ENCODE peak calls at places on chromosomes 2 and 18, in ten cellular contexts. P is stomach; Y is brain microvascular endothelial cell; O is spleen; R is colonic mucosa; U is CD8-positive, alpha-beta T cell; T is IMR-90; D is GM23338; A is foreskin fibroblast; M is HFF-Myc. I is an unnamed sample.

GRCh38 chr2:229909090-229909489 is 12.7 kb downstream of the TRIP12 start:
- DNase-seq in D (no peak), Y (peak; percentile 35), M (no peak), R (no peak), P (no peak), O (no peak), T (no peak), A (peak; percentile 27), U (no peak), I (no peak)

GRCh38 chr2:10160226-10160955 is 37.9 kb downstream of the RRM2 start:
- DNase-seq in P (no peak), Y (no peak), R (no peak), M (no peak), A (no peak), O (peak; percentile 51), U (no peak), T (no peak), D (no peak), I (no peak)

GRCh38 chr18:27707201-27707600 is 469.7 kb downstream of the CDH2 start:
- DNase-seq in D (no peak), M (no peak), O (no peak), P (no peak), A (peak; percentile 24), Y (no peak), U (no peak), R (no peak), T (no peak), I (no peak)

GRCh38 chr2:97752342-97753334 is 39.3 kb downstream of the ZAP70 start:
- DNase-seq in R (no peak), D (no peak), Y (no peak), M (no peak), O (no peak), U (no peak), P (no peak), A (peak; percentile 43), T (peak; percentile 59), I (no peak)

GRCh38 chr2:230938516-230939065 is 13.5 kb upstream of the GPR55 start:
- DNase-seq in M (no peak), A (no peak), T (no peak), O (no peak), D (no peak), U (no peak), P (peak; percentile 20), R (no peak), Y (no peak), I (no peak)

GRCh38 chr2:147495741-147496140 is 349.1 kb upstream of the ACVR2A start:
- DNase-seq in U (no peak), R (no peak), D (no peak), O (no peak), Y (no peak), T (no peak), M (no peak), A (no peak), P (no peak), I (no peak)

GRCh38 chr2:38146917-38147307 is 71.0 kb upstream of the CYP1B1 start:
- DNase-seq in R (no peak), M (peak; percentile 97), T (peak; percentile 99), D (peak; percentile 30), Y (peak; percentile 96), P (no peak), O (no peak), U (no peak), A (peak; percentile 97), I (no peak)

GRCh38 chr2:69735696-69736095 is 6.2 kb upstream of the ANXA4 start:
- DNase-seq in U (no peak), D (no peak), O (no peak), A (no peak), T (no peak), M (no peak), R (no peak), Y (no peak), P (no peak), I (no peak)

GRCh38 chr2:15172825-15173224 is 388.3 kb downstream of the NBAS start:
- DNase-seq in D (no peak), Y (no peak), M (no peak), T (no peak), R (no peak), A (no peak), P (no peak), O (no peak), U (no peak), I (no peak)

GRCh38 chr2:239644016-239644415 is 243.2 kb upstream of the HDAC4 start:
- DNase-seq in U (no peak), A (peak; percentile 8), M (no peak), T (no peak), R (no peak), P (no peak), Y (peak; percentile 5), O (no peak), D (peak; percentile 3), I (no peak)

GRCh38 chr2:143051480-143051879 is 77.7 kb upstream of the ARHGAP15 start:
- DNase-seq in U (no peak), Y (no peak), D (no peak), R (no peak), O (no peak), M (no peak), T (no peak), P (no peak), A (no peak), I (no peak)

GRCh38 chr2:64650257-64650656 is 3.5 kb downstream of the SERTAD2 start:
- DNase-seq in M (no peak), A (no peak), U (no peak), Y (no peak), O (no peak), P (no peak), R (no peak), T (no peak), D (no peak), I (no peak)
- H3K4me3 ChIP-seq in M (no peak overlapping the region), A (no peak overlapping the region), U (no peak overlapping the region), Y (no peak overlapping the region), O (no peak overlapping the region), P (no peak overlapping the region), R (no peak overlapping the region), T (no peak overlapping the region), D (no peak overlapping the region), I (no peak overlapping the region)

GRCh38 chr2:179596018-179596417 is 265.4 kb downstream of the ZNF385B start:
- DNase-seq in T (peak; percentile 88), A (peak; percentile 66), U (no peak), P (no peak), Y (peak; percentile 82), O (no peak), R (no peak), M (no peak), D (no peak), I (no peak)

GRCh38 chr2:179593323-179593722 is 268.1 kb downstream of the ZNF385B start:
- DNase-seq in R (no peak), T (no peak), M (no peak), Y (no peak), U (no peak), O (no peak), D (no peak), P (no peak), A (no peak), I (no peak)

GRCh38 chr2:179594268-179595112 is 266.9 kb downstream of the ZNF385B start:
- DNase-seq in D (no peak), Y (no peak), M (no peak), P (no peak), O (no peak), U (no peak), A (peak; percentile 16), R (no peak), T (no peak), I (no peak)

GRCh38 chr2:179592167-179592936 is 269.1 kb downstream of the ZNF385B start:
- DNase-seq in Y (peak; percentile 22), A (peak; percentile 55), R (no peak), P (no peak), D (no peak), O (no peak), U (no peak), T (peak; percentile 90), M (no peak), I (no peak)

GRCh38 chr2:179595284-179595683 is 266.1 kb downstream of the ZNF385B start:
- DNase-seq in T (no peak), O (no peak), R (no peak), D (peak; percentile 46), Y (no peak), M (no peak), A (no peak), U (no peak), P (no peak), I (no peak)
- TF ChIP-seq CTCF in T (peak; percentile 26), O (no peak), R (no peak), D (peak; percentile 65), Y (peak; percentile 14), M (no peak), A (no peak), U (no peak), P (no peak), I (peak; percentile 13)

GRCh38 chr2:61926921-61927477 is 21.5 kb downstream of the COMMD1 start:
- DNase-seq in O (no peak), Y (no peak), R (no peak), T (no peak), A (no peak), U (no peak), D (peak; percentile 61), M (no peak), P (no peak), I (no peak)

GRCh38 chr2:61928816-61929471 is 23.5 kb downstream of the COMMD1 start:
- DNase-seq in R (no peak), P (no peak), M (peak; percentile 20), O (no peak), A (peak; percentile 31), D (peak; percentile 52), Y (peak; percentile 14), T (peak; percentile 66), U (no peak), I (no peak)

GRCh38 chr2:61922714-61923113 is 17.2 kb downstream of the COMMD1 start:
- DNase-seq in A (no peak), R (no peak), D (no peak), Y (no peak), P (no peak), M (no peak), T (no peak), U (no peak), O (no peak), I (no peak)

GRCh38 chr2:61920548-61920947 is 15.1 kb downstream of the COMMD1 start:
- DNase-seq in U (no peak), O (no peak), D (no peak), R (no peak), A (no peak), P (no peak), M (no peak), T (no peak), Y (no peak), I (no peak)

GRCh38 chr2:61924895-61925663 is 19.6 kb downstream of the COMMD1 start:
- DNase-seq in A (no peak), U (no peak), Y (no peak), D (peak; percentile 41), M (no peak), O (no peak), R (no peak), P (no peak), T (no peak), I (no peak)
- H3K4me3 ChIP-seq in A (no peak overlapping the region), U (no peak overlapping the region), Y (no peak overlapping the region), D (no peak overlapping the region), M (no peak overlapping the region), O (no peak overlapping the region), R (no peak overlapping the region), P (no peak overlapping the region), T (no peak overlapping the region), I (no peak overlapping the region)

DNA sequence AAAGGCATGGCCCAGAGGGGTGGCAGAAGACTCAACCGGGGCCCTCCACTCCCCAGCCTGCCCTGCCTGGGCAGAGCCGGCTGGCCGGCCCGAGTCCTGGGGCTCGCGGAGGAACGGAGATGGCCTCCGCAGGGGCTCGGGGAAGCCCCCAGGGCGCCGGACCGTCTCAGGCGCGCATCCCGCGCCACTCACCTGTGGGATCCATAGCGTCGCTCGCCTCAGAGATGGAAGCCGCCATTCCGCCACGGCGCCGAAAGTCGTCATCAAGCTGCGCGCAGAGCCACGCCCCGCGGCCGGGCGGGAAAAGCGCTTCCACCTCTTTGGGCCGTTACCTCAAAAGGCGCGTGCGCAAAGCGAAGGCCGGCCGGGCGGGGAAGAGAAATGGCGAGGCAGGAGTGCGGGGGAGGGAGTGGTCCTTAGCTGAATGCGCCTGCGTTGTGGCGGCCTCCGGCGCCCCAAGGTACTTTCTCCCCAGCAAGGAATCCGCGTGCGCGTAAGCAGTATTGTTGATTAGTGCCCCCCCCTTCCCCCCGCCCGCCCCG is at the start of gene SMPD4:
- DNase-seq in A (peak; percentile 97), O (peak; percentile 99), Y (peak; percentile 96), D (peak; percentile 96), U (peak; percentile 98), R (peak; percentile 98), P (peak; percentile 98), M (peak; percentile 63), T (peak; percentile 93), I (peak; percentile 98)
- TF ChIP-seq CTCF in A (no peak), O (no peak), Y (no peak), D (no peak), U (no peak), R (no peak), P (no peak), M (no peak), T (no peak), I (no peak)

I was measured in left ventricle myocardium inferior.